ENCODE peak calls at places on chromosomes 4 and X, in five cellular contexts. R, C, T, O and X are unnamed samples. For H3K4me1, the result is how much of the 10 kb centered on the place peaks cover.

GRCh38 chr4:32196950-32197688 is 1477.0 kb downstream of the PCDH7 start:
- DNase-seq in C (no peak), R (no peak), T (no peak), O (no peak), X (no peak)

GRCh38 chr4:71198958-71199357 is 139.9 kb upstream of the SLC4A4 start:
- DNase-seq in O (no peak), C (no peak), R (peak), T (peak), X (no peak)

GRCh38 chrX:103666202-103667107 is 20.0 kb downstream of the MORF4L2 start:
- DNase-seq in T (no peak), R (no peak), C (no peak), O (peak), X (no peak)

GRCh38 chrX:137425273-137425902 is 140.5 kb upstream of the ZIC3 start:
- DNase-seq in R (no peak), C (no peak), T (no peak), O (no peak), X (no peak)

GRCh38 chrX:148380614-148381561 is 119.5 kb upstream of the AFF2 start:
- DNase-seq in R (no peak), C (no peak), T (no peak), O (no peak), X (no peak)

GRCh38 chrX:136910565-136911040 is 30.1 kb upstream of the RBMX start:
- DNase-seq in R (no peak), C (no peak), O (peak), T (no peak), X (no peak)

GRCh38 chr4:78706302-78706701 is 69.8 kb upstream of the BMP2K start:
- DNase-seq in O (no peak), R (no peak), T (no peak), C (no peak), X (peak)

GRCh38 chr4:15354790-15355418 is 72.9 kb upstream of the C1QTNF7 start:
- DNase-seq in T (no peak), R (no peak), C (no peak), O (no peak), X (no peak)

GRCh38 chrX:136272325-136272724 is 21.1 kb upstream of the MAP7D3 start:
- DNase-seq in O (no peak), T (no peak), C (no peak), R (no peak), X (no peak)

GRCh38 chr4:61443813-61444510 is 243.8 kb downstream of the ADGRL3 start:
- DNase-seq in O (peak), C (no peak), R (no peak), T (no peak), X (no peak)

GRCh38 chr4:151331276-151332042 is 6.1 kb upstream of the SH3D19 start:
- DNase-seq in O (peak), T (no peak), C (no peak), R (no peak), X (no peak)

GRCh38 chrX:46208225-46208854 is 336.9 kb downstream of the ZNF674 start:
- DNase-seq in T (no peak), R (no peak), O (no peak), C (no peak), X (no peak)

GRCh38 chr4:153114771-153115321 is 89.4 kb upstream of the TRIM2 start:
- DNase-seq in O (peak), T (no peak), R (no peak), C (no peak), X (no peak)

GRCh38 chr4:140689628-140690027 is 66.6 kb downstream of the TBC1D9 start:
- DNase-seq in O (no peak), T (no peak), R (no peak), C (no peak), X (no peak)

GRCh38 chr4:178577933-178578332 is 1135.7 kb upstream of the AGA start:
- DNase-seq in C (no peak), T (no peak), R (no peak), O (no peak), X (no peak)
- H3K4me3 ChIP-seq in C (no peak), T (no peak), R (no peak), O (no peak), X (no peak)

DNA sequence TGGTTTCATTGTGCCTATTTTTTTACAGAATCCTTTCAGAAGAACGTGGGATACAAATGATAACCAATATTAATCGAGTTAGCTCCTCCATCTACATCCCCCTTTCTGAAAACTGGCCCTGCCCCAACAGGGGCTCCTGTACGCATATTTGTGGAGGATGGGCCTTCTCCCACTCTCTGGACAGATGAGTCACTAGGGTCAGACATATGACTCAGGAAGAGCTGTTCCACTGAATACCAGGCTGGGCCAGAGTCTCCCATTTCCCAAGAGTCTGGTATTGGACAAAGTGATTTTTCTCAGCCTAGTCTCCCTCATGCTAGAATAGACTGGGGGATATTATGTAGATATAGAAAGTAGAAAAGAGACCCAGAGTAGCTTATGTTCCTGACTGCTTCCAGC is 142.4 kb downstream of the TSPAN5 start:
- DNase-seq in O (peak), R (no peak), C (no peak), T (peak), X (no peak)
- H3K4me1 ChIP-seq in O (under half), R (under half), C (under half), T (under half), X (under half)

GRCh38 chrX:141652315-141652714 is 46.2 kb downstream of the SPANXD start:
- DNase-seq in C (no peak), T (no peak), O (no peak), R (no peak), X (no peak)
- H3K4me3 ChIP-seq in C (no peak), T (no peak), O (no peak), R (no peak), X (no peak)

GRCh38 chrX:124300412-124300811 is 32.0 kb upstream of the TEX13D start:
- DNase-seq in T (no peak), O (no peak), C (no peak), R (no peak), X (no peak)
- H3K4me1 ChIP-seq in T (under half), O (under half), C (under half), R (under half), X (under half)

DNA sequence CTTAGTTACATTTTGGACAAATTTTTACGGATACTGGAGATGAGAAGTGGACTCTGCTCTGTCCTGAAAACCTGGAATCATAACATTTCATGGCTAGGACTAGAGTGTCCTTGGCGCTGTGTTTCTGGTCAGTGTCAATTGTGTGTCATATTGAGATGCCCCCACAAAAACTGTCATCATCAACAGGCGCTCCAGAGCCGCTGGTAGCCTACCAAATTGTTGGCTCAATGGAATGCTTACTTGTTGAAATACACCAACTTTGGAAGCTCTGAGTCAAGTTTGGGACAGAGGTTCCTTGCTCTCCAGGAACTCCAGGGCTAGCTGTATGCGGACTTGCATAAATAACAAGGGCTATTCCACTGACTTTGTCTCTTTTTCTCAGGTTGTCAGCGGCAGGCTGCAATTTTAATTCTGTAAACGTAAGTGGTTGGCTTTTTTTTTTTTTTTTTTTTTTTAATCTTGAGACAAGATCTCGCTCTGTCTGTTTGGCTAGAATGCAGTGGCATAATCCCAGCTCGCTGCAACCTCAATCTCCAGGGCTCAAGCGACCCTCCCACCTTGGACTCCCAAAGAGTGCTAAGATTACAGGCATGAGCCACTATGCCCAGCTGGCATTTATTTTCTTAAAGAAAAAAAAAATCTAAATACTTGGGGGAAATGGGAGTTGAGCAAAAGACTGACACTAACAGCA is 860 bp upstream of the HPGD start:
- DNase-seq in O (no peak), T (peak), R (peak), C (peak), X (no peak)
- H3K4me3 ChIP-seq in O (no peak), T (peak), R (peak), C (peak), X (peak)